ENCODE peak calls at places on chromosomes 2 and 18, in ten cellular contexts. X, R, K, H, W, S, O, I, E and D are unnamed samples.

GRCh38 chr2:156615836-156616322 is 179.7 kb downstream of the GPD2 start:
- DNase-seq in W (no peak), X (no peak), E (no peak), H (no peak), K (no peak), R (no peak), O (no peak), S (no peak), I (no peak), D (no peak)

GRCh38 chr2:159183346-159183745 is 103.2 kb downstream of the WDSUB1 start:
- DNase-seq in H (no peak), S (no peak), W (no peak), E (no peak), O (no peak), R (no peak), I (no peak), X (no peak), K (no peak), D (no peak)

GRCh38 chr2:142142595-142142994 is 11.8 kb upstream of the LRP1B start:
- DNase-seq in R (no peak), W (no peak), K (no peak), I (no peak), E (no peak), S (no peak), X (no peak), H (no peak), O (no peak), D (no peak)

GRCh38 chr2:101815739-101816391 is 118.4 kb downstream of the MAP4K4 start:
- DNase-seq in O (no peak), S (no peak), X (no peak), W (peak), R (no peak), K (peak), H (no peak), I (no peak), E (no peak), D (peak)

GRCh38 chr2:224816816-224817215 is 100.7 kb upstream of the CCDC195 start:
- DNase-seq in S (peak), I (no peak), O (peak), K (no peak), H (peak), X (no peak), E (no peak), W (no peak), R (no peak), D (peak)

GRCh38 chr2:38947241-38948239 is 57.9 kb downstream of the ARHGEF33 start:
- DNase-seq in I (peak), X (peak), S (peak), E (peak), K (peak), R (peak), O (peak), W (peak), H (peak), D (peak)

GRCh38 chr2:85344356-85344954 is 9.9 kb downstream of the RETSAT start:
- DNase-seq in R (no peak), W (no peak), K (no peak), I (no peak), X (no peak), E (no peak), H (no peak), O (no peak), S (no peak), D (no peak)

GRCh38 chr2:227816507-227817274 is 3.0 kb downstream of the CCL20 start:
- DNase-seq in W (no peak), O (peak), K (no peak), S (no peak), X (no peak), R (no peak), I (no peak), H (peak), E (no peak), D (peak)

GRCh38 chr2:154203206-154203605 is 331.5 kb downstream of the GALNT13 start:
- DNase-seq in H (no peak), K (no peak), O (no peak), W (no peak), S (no peak), E (no peak), X (no peak), R (no peak), I (no peak), D (no peak)

GRCh38 chr2:20677301-20678176 is 10.6 kb downstream of the GDF7 start:
- DNase-seq in I (no peak), X (no peak), O (no peak), K (no peak), E (no peak), S (peak), W (no peak), H (no peak), R (no peak), D (no peak)

GRCh38 chr2:123953848-123954247 is 71.2 kb upstream of the CNTNAP5 start:
- DNase-seq in H (peak), X (no peak), R (no peak), O (no peak), S (no peak), E (peak), I (no peak), W (no peak), K (no peak), D (peak)

GRCh38 chr2:68832161-68832869 is 38.9 kb downstream of the BMP10 start:
- DNase-seq in S (no peak), W (peak), H (peak), X (peak), R (peak), I (peak), K (peak), O (no peak), E (no peak), D (peak)

GRCh38 chr18:33873127-33873526 is 295.1 kb downstream of the ASXL3 start:
- DNase-seq in K (no peak), X (no peak), R (no peak), H (no peak), S (no peak), E (no peak), O (no peak), W (no peak), I (no peak), D (no peak)

GRCh38 chr2:75787532-75788132 is 76.9 kb upstream of the GCFC2 start:
- DNase-seq in S (no peak), E (no peak), W (no peak), R (no peak), O (peak), H (peak), I (peak), K (no peak), X (no peak), D (peak)

GRCh38 chr2:27855476-27855875 is 34.7 kb downstream of the RBKS start:
- DNase-seq in S (peak), W (no peak), E (no peak), R (no peak), I (no peak), K (no peak), O (no peak), X (no peak), H (peak), D (peak)

GRCh38 chr2:88170472-88170892 is 336 bp downstream of the THNSL2 start:
- DNase-seq in R (peak), H (no peak), W (no peak), X (no peak), O (peak), E (no peak), S (no peak), I (no peak), K (peak), D (peak)

GRCh38 chr2:231298091-231298490 is 97.4 kb upstream of the B3GNT7 start:
- DNase-seq in R (no peak), K (no peak), H (no peak), X (no peak), S (no peak), W (no peak), E (no peak), O (no peak), I (no peak), D (no peak)

GRCh38 chr2:44952806-44953685 is 11.5 kb downstream of the SIX3 start:
- DNase-seq in O (no peak), I (no peak), X (no peak), S (no peak), E (no peak), W (no peak), K (no peak), R (no peak), H (no peak), D (no peak)
- H3K4me3 ChIP-seq in O (peak), I (peak), X (no peak), S (peak), E (no peak), W (peak), K (peak), R (peak), H (no peak), D (peak)

GRCh38 chr18:3114456-3114855 is 101.5 kb upstream of the LPIN2 start:
- DNase-seq in I (no peak), S (no peak), H (no peak), W (no peak), X (no peak), E (no peak), O (no peak), R (no peak), K (no peak), D (no peak)

GRCh38 chr18:3110034-3110752 is 97.2 kb upstream of the LPIN2 start:
- DNase-seq in R (no peak), H (no peak), O (no peak), W (no peak), I (no peak), E (no peak), X (no peak), S (no peak), K (no peak), D (no peak)

GRCh38 chr18:3115430-3116025 is 102.6 kb upstream of the LPIN2 start:
- DNase-seq in S (no peak), E (no peak), R (no peak), I (no peak), X (no peak), O (no peak), W (no peak), K (no peak), H (no peak), D (no peak)

GRCh38 chr18:3114026-3114425 is 101.1 kb upstream of the LPIN2 start:
- DNase-seq in R (no peak), W (no peak), H (no peak), K (no peak), X (no peak), S (no peak), I (no peak), O (no peak), E (no peak), D (no peak)

DNA sequence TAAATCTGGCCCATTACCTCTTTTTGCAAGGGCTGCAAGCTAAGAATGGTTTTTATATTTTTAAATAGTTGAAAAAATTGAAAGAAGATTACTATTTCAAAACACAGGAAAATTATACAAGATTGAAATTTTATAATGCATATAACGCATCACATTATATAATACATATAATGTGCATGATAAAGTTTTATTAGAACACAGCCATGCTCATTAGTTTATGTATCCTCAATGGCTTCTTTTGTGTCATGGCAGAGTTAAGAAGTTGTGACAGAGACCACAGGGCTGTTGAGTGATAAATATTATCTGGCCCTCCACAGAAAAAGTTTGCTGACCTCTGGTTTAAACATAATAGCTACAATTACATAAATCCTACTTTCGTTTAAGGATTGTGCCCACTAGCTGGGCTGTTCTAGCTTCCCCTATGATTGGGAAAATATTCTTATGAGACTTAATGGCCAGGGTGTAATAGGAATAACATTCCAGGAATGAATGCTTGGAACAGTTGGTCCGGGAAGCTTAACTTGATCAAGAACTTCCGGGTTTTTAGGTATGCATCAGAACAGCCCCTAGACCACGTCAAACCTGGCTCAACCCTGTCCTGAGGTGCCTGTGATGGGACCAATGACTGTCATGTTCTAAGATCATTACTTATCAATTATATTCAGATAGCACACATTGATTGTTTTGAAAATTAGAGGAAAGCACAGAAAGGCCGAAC is 98.7 kb upstream of the LPIN2 start:
- DNase-seq in O (no peak), I (no peak), X (no peak), K (no peak), E (no peak), W (no peak), H (no peak), R (no peak), S (no peak), D (no peak)
- TF ChIP-seq CTCF in O (no peak), I (no peak), X (no peak), K (no peak), E (no peak), W (no peak), H (no peak), R (no peak), S (no peak), D (no peak)

DNA sequence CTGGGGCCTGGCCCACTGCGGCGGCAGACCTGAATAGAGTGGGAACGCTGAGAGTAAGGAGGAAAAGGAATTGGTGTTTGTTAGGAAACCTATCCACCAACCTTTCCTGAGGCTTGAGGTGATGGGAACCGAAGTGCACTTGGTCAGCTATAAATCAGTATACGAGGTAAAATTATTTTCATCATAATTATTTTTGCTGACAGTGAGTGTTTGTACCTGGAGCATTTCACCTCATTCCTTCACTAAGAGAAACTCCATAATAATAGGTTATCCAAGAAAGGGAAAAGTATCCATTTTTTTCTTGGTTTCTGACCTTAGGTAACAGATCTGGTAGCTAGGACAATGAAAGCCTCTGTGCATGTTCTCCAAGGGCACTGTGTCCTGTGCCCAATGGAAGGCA is 138.6 kb upstream of the RGPD4 start:
- DNase-seq in W (no peak), H (no peak), R (no peak), S (no peak), X (no peak), K (no peak), O (no peak), E (no peak), I (no peak), D (no peak)
- H3K4me3 ChIP-seq in W (no peak), H (no peak), R (no peak), S (no peak), X (no peak), K (no peak), O (no peak), E (no peak), I (no peak), D (no peak)

DNA sequence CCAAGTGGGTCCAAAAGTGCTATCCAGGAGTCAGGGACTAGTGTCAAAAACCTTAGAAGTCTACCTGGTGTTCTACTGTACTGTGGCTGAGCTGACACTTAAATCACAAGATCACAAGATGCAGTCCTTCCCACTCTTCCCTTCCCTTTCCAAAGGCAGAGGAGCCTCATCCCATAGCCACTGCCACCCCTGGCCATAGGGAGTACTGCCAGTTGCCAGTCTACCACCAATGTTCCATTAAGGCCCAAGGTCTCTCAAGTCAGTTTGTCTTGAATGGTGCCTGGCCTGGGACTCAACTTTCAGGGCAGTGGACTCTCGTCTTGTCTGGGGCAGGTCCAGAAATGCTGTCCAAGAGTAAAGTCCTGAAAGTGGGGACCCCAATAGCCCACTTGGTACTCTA is 585.6 kb downstream of the NUP35 start:
- DNase-seq in K (no peak), I (no peak), W (no peak), X (no peak), O (no peak), H (no peak), S (no peak), R (no peak), E (no peak), D (no peak)
- TF ChIP-seq CTCF in K (no peak), I (no peak), W (no peak), X (no peak), O (no peak), H (no peak), S (no peak), R (no peak), E (no peak), D (no peak)

GRCh38 chr2:42923632-42924425 is 131.4 kb upstream of the HAAO start:
- DNase-seq in I (no peak), H (peak), W (no peak), E (no peak), S (no peak), K (no peak), X (no peak), O (no peak), R (no peak), D (peak)
- H3K4me3 ChIP-seq in I (no peak), H (no peak), W (peak), E (no peak), S (no peak), K (no peak), X (no peak), O (no peak), R (no peak), D (no peak)

DNA sequence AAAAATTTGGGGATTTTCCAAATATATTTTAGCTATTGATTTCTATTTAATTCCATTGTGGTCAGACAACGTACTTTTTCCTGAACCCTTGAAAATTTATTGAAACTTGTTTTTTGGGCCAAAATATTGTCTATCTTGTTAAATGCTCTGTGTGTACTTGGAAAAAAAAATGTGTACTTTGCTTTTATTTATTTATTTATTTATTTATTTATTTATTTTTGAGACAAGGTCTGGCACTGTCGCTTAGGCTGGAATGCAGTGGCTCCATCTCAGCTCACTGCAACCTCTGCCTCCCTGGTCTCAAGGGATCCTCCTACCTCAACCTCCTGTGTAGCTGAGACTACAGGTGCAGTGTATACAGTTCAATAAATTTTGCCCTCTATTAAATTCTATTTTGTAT is 94.6 kb downstream of the TGIF1 start:
- DNase-seq in K (no peak), O (no peak), R (no peak), S (no peak), I (no peak), W (no peak), E (no peak), H (no peak), X (no peak), D (no peak)
- TF ChIP-seq CTCF in K (no peak), O (no peak), R (no peak), S (no peak), I (no peak), W (no peak), E (no peak), H (no peak), X (no peak), D (no peak)

GRCh38 chr2:193294371-193294770 is 1099.6 kb upstream of the TMEFF2 start:
- DNase-seq in X (no peak), E (no peak), I (no peak), K (no peak), S (no peak), H (no peak), O (no peak), W (no peak), R (no peak), D (no peak)
- H3K4me3 ChIP-seq in X (no peak), E (no peak), I (no peak), K (no peak), S (no peak), H (no peak), O (no peak), W (no peak), R (no peak), D (no peak)

GRCh38 chr18:24934231-24934932 is 417.6 kb downstream of the ZNF521 start:
- DNase-seq in W (no peak), H (no peak), S (no peak), X (no peak), K (no peak), E (no peak), R (no peak), I (no peak), O (no peak), D (no peak)
- TF ChIP-seq CTCF in W (no peak), H (no peak), S (no peak), X (no peak), K (no peak), E (no peak), R (no peak), I (no peak), O (no peak), D (no peak)

DNA sequence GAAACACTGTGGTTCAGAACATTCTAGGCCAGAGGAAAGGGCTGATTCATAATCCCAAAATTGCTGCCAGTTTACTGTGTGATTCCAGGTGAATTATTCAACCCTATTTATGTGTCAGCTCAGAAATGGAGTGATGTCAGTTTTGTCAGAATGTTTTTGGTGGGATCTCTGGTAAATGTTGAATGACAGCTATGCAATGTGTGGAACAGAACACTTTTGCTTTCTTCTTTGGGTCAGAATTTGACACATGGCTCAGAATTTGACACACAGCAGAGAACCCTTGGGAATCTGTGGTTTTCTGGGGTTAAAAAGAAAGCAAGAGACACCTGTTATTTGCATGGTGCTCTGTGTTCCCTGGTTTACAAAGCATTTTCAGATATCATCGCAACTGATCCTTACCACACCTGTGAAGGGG is 1.6 kb upstream of the MTA3 start:
- DNase-seq in E (no peak), K (no peak), I (no peak), H (no peak), O (no peak), S (no peak), X (no peak), R (no peak), W (no peak), D (no peak)
- H3K4me3 ChIP-seq in E (no peak), K (no peak), I (no peak), H (no peak), O (no peak), S (no peak), X (no peak), R (no peak), W (no peak), D (no peak)